ENCODE peak calls at places on chromosomes 11 and 22, in ten cellular contexts. Y is Peyer's patch; T is HCT116; R is effector memory CD4-positive, alpha-beta T cell; X is thoracic aorta; K is Karpas-422; Q is MM.1S; A is lower lobe of right lung; W is lung; C is neural progenitor cell. V is an unnamed sample.
A peak's percentile ranks its signal among the peaks of the same experiment; 100 is the strongest.

GRCh38 chr22:45552580-45553332 is 50.1 kb downstream of the FBLN1 start:
- DNase-seq in R (no peak), W (peak; percentile 51), K (no peak), Q (no peak), Y (no peak), C (peak; percentile 45), T (no peak), A (peak; percentile 82), X (no peak), V (peak; percentile 53)

GRCh38 chr11:17822021-17822781 is 87.6 kb downstream of the KCNC1 start:
- DNase-seq in Y (no peak), R (no peak), A (no peak), Q (no peak), W (no peak), C (no peak), K (no peak), X (peak; percentile 9), T (no peak), V (no peak)

GRCh38 chr11:134607963-134608750 is 196.1 kb upstream of the B3GAT1 start:
- DNase-seq in C (no peak), W (no peak), K (no peak), T (no peak), R (no peak), X (no peak), Q (no peak), A (no peak), Y (no peak), V (peak; percentile 21)

GRCh38 chr22:29154364-29155048 is 51.2 kb upstream of the EMID1 start:
- DNase-seq in Q (peak; percentile 70), A (peak; percentile 86), X (peak; percentile 25), W (peak; percentile 79), R (peak; percentile 27), T (peak; percentile 34), Y (no peak), C (peak; percentile 88), K (peak; percentile 83), V (peak; percentile 71)

GRCh38 chr11:77789061-77789730 is 31.3 kb downstream of the RSF1 start:
- DNase-seq in C (peak; percentile 8), Y (no peak), W (no peak), R (no peak), T (no peak), K (no peak), Q (no peak), A (no peak), X (no peak), V (no peak)

GRCh38 chr11:79043726-79044125 is 397.1 kb downstream of the TENM4 start:
- DNase-seq in A (no peak), C (no peak), Q (no peak), Y (no peak), X (no peak), R (no peak), K (no peak), T (no peak), W (no peak), V (peak; percentile 54)

GRCh38 chr11:44901120-44901519 is 49.6 kb downstream of the TP53I11 start:
- DNase-seq in X (no peak), T (no peak), Q (no peak), W (no peak), K (no peak), A (no peak), C (no peak), Y (no peak), R (no peak), V (no peak)

GRCh38 chr11:28983780-28984179 is 875.6 kb downstream of the METTL15 start:
- DNase-seq in R (no peak), C (no peak), Q (no peak), T (no peak), K (no peak), X (no peak), W (no peak), Y (no peak), A (no peak), V (peak; percentile 84)

GRCh38 chr22:17269607-17270261 is 50.5 kb upstream of the ADA2 start:
- DNase-seq in C (no peak), X (no peak), T (no peak), Q (no peak), A (no peak), R (no peak), Y (no peak), K (no peak), W (no peak), V (no peak)

GRCh38 chr11:32259641-32260081 is 168.8 kb downstream of the RCN1 start:
- DNase-seq in W (peak; percentile 66), T (no peak), C (no peak), K (no peak), Y (no peak), A (peak; percentile 73), R (no peak), Q (peak; percentile 83), X (no peak), V (peak; percentile 70)

GRCh38 chr11:134889832-134890231 is 477.8 kb upstream of the B3GAT1 start:
- DNase-seq in C (no peak), Y (no peak), W (no peak), Q (no peak), K (no peak), A (no peak), T (no peak), X (no peak), R (no peak), V (no peak)

GRCh38 chr22:23233746-23234408 is 53.6 kb downstream of the BCR start:
- DNase-seq in R (no peak), A (no peak), T (no peak), Q (no peak), W (no peak), X (no peak), C (no peak), K (no peak), Y (no peak), V (peak; percentile 71)

GRCh38 chr22:23712256-23712655 is 21.4 kb downstream of the RGL4 start:
- DNase-seq in K (no peak), Y (no peak), R (no peak), A (no peak), T (no peak), C (no peak), W (no peak), Q (no peak), X (no peak), V (no peak)

GRCh38 chr11:131579932-131580387 is 209.5 kb downstream of the NTM start:
- DNase-seq in Y (no peak), K (peak; percentile 68), Q (no peak), X (no peak), R (no peak), A (no peak), W (no peak), C (peak; percentile 67), T (no peak), V (peak; percentile 37)

GRCh38 chr11:66619080-66619554 is 2.7 kb downstream of the RBM14 start:
- DNase-seq in K (no peak), Q (peak; percentile 61), R (no peak), X (no peak), Y (no peak), W (no peak), C (no peak), T (no peak), A (no peak), V (peak; percentile 24)
- H3K4me1 ChIP-seq in K (peaks cover 30% of the 10 kb centered on the region), Q (peaks cover 11% of the 10 kb centered on the region), R (peaks cover 54% of the 10 kb centered on the region), X (peaks cover 67% of the 10 kb centered on the region), Y (no peaks in the 10 kb centered on the region), W (peaks cover 22% of the 10 kb centered on the region), C (peaks cover 34% of the 10 kb centered on the region), T (peaks cover 33% of the 10 kb centered on the region), A (peaks cover 70% of the 10 kb centered on the region), V (peaks cover 48% of the 10 kb centered on the region)

DNA sequence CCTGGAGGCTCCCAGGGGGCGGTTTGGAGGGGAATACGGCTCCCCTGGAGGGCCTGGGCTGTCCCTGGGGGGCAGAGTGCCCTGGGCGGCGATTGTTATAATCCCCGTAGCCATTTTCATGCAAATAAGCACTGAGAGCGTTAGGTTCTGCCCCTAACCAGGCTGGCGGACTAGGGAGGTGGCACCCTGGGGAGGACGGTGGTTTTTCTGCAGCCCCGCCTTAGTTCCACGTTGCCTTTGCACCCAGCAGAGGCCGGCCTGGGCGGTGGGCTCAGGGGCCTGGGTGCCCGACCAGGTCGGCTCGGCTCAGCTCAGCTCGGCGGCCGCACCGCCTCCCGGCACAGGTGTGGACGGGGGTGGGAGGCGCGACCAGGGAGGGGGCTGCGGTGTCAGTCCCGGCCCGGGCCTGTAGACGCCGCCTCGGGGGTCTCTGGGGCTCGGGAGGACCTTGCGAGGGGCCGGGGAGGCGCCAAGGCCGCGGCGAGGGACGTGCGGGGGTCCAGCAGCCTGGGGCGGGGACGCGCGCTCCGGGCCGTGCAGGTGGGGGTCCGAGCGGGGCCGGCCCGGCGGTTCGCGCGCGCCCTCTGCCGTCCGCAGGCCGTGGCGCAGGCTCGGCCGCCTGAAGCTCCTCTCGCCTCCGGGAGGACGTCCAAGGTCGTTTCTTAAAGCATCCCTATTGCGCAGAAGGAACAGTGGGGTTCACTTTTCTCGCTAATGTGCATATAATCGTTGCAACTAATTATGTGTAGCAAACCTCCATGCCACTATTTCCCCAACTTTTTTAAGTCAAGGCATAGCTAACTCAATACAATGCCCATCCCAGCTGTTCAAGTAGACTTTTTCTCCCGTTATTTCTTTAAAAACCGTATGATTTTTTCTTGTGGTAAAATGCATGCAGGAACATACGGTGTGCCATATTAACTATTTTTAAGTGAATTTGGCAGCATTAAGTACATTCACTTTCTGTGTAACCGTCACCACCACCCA is 2.5 kb upstream of the DUSP8 start:
- DNase-seq in K (peak; percentile 89), Q (peak; percentile 58), A (no peak), C (peak; percentile 73), Y (peak; percentile 60), R (peak; percentile 42), T (no peak), X (no peak), W (no peak), V (peak; percentile 63)
- H3K4me3 ChIP-seq in K (peak overlapping the region; percentile 54), Q (peak overlapping the region; percentile 47), A (peak overlapping the region; percentile 58), C (peak overlapping the region; percentile 42), Y (peak overlapping the region; percentile 84), R (peak overlapping the region; percentile 87), T (peak overlapping the region; percentile 46), X (peak overlapping the region; percentile 88), W (no peak overlapping the region), V (no peak overlapping the region)

GRCh38 chr11:565921-566509 is 5.2 kb downstream of the RASSF7 start:
- DNase-seq in Q (peak; percentile 3), R (no peak), C (no peak), Y (no peak), T (no peak), W (no peak), K (no peak), A (no peak), X (no peak), V (no peak)
- H3K4me1 ChIP-seq in Q (no peaks in the 10 kb centered on the region), R (peaks cover 19% of the 10 kb centered on the region), C (peaks cover 27% of the 10 kb centered on the region), Y (peaks cover 2% of the 10 kb centered on the region), T (peaks cover 58% of the 10 kb centered on the region), W (no peaks in the 10 kb centered on the region), K (peaks cover 26% of the 10 kb centered on the region), A (peaks cover 49% of the 10 kb centered on the region), X (peaks cover 24% of the 10 kb centered on the region), V (peaks cover 21% of the 10 kb centered on the region)

GRCh38 chr11:64858467-64859401 is 14.3 kb upstream of the CDC42BPG start:
- DNase-seq in W (no peak), A (no peak), Y (peak; percentile 84), K (no peak), T (no peak), R (peak; percentile 47), Q (no peak), C (no peak), X (no peak), V (no peak)
- H3K4me3 ChIP-seq in W (no peak overlapping the region), A (no peak overlapping the region), Y (no peak overlapping the region), K (no peak overlapping the region), T (no peak overlapping the region), R (peak overlapping the region; percentile 27), Q (peak overlapping the region; percentile 21), C (no peak overlapping the region), X (peak overlapping the region; percentile 8), V (no peak overlapping the region)